ENCODE peak calls at places on chromosomes 1 and 21, in nine cellular contexts. Q, O, Y, B, I, M, C, S and E are unnamed samples.

GRCh38 chr1:150968491-150968890 is 6.1 kb downstream of the CERS2 start:
- DNase-seq in Q (no peak), O (no peak), Y (no peak), B (no peak), I (no peak), M (no peak), C (no peak), S (no peak), E (no peak)

GRCh38 chr21:25638634-25639166 is 358 bp upstream of the JAM2 start:
- DNase-seq in Q (no peak), O (no peak), Y (no peak), B (peak), I (no peak), M (no peak), C (no peak), S (no peak), E (no peak)

GRCh38 chr21:44752701-44753235 is 41.4 kb upstream of the TSPEAR start:
- DNase-seq in Q (peak), O (no peak), Y (no peak), B (no peak), I (no peak), M (no peak), C (no peak), S (peak), E (no peak)

GRCh38 chr1:179761296-179761695 is 18.2 kb downstream of the FAM163A start:
- DNase-seq in Q (no peak), O (no peak), Y (no peak), B (no peak), I (no peak), M (no peak), C (no peak), S (no peak), E (no peak)

GRCh38 chr21:42118901-42119300 is 47.8 kb downstream of the UMODL1 start:
- DNase-seq in Q (no peak), O (no peak), Y (peak), B (no peak), I (no peak), M (no peak), C (no peak), S (no peak), E (no peak)

GRCh38 chr1:181743878-181744312 is 260.6 kb downstream of the CACNA1E start:
- DNase-seq in Q (no peak), O (no peak), Y (no peak), B (no peak), I (peak), M (no peak), C (no peak), S (no peak), E (no peak)

GRCh38 chr1:215489771-215490566 is 77.1 kb upstream of the KCTD3 start:
- DNase-seq in Q (no peak), O (no peak), Y (no peak), B (no peak), I (no peak), M (no peak), C (no peak), S (no peak), E (no peak)

GRCh38 chr1:228176024-228176395 is 10.4 kb downstream of the IBA57 start:
- DNase-seq in Q (no peak), O (no peak), Y (peak), B (no peak), I (no peak), M (no peak), C (no peak), S (peak), E (no peak)

GRCh38 chr1:177413982-177414654 is 243.4 kb downstream of the BRINP2 start:
- DNase-seq in Q (no peak), O (no peak), Y (no peak), B (no peak), I (no peak), M (no peak), C (no peak), S (no peak), E (no peak)

GRCh38 chr1:115135681-115136080 is 46.4 kb upstream of the TSPAN2 start:
- DNase-seq in Q (no peak), O (no peak), Y (no peak), B (no peak), I (no peak), M (no peak), C (no peak), S (no peak), E (no peak)

GRCh38 chr21:26852422-26852821 is 7.2 kb upstream of the ADAMTS1 start:
- DNase-seq in Q (no peak), O (no peak), Y (no peak), B (no peak), I (no peak), M (no peak), C (no peak), S (no peak), E (no peak)
- TF ChIP-seq POLR2A in Q (no peak), O (no peak), Y (no peak), B (no peak), I (no peak), M (no peak), C (no peak), S (no peak), E (no peak)

GRCh38 chr1:42845193-42845592 is 1.2 kb upstream of the ZNF691 start:
- DNase-seq in Q (no peak), O (no peak), Y (no peak), B (no peak), I (no peak), M (no peak), C (no peak), S (no peak), E (no peak)

GRCh38 chr1:42847721-42848470 is 1.5 kb downstream of the ZNF691 start:
- DNase-seq in Q (no peak), O (no peak), Y (no peak), B (no peak), I (no peak), M (no peak), C (no peak), S (no peak), E (no peak)

GRCh38 chr1:42847111-42847580 is 733 bp downstream of the ZNF691 start:
- DNase-seq in Q (no peak), O (no peak), Y (no peak), B (no peak), I (no peak), M (no peak), C (no peak), S (no peak), E (no peak)

GRCh38 chr1:42845866-42846256 is 552 bp upstream of the ZNF691 start:
- DNase-seq in Q (no peak), O (no peak), Y (no peak), B (no peak), I (no peak), M (no peak), C (no peak), S (no peak), E (no peak)

DNA sequence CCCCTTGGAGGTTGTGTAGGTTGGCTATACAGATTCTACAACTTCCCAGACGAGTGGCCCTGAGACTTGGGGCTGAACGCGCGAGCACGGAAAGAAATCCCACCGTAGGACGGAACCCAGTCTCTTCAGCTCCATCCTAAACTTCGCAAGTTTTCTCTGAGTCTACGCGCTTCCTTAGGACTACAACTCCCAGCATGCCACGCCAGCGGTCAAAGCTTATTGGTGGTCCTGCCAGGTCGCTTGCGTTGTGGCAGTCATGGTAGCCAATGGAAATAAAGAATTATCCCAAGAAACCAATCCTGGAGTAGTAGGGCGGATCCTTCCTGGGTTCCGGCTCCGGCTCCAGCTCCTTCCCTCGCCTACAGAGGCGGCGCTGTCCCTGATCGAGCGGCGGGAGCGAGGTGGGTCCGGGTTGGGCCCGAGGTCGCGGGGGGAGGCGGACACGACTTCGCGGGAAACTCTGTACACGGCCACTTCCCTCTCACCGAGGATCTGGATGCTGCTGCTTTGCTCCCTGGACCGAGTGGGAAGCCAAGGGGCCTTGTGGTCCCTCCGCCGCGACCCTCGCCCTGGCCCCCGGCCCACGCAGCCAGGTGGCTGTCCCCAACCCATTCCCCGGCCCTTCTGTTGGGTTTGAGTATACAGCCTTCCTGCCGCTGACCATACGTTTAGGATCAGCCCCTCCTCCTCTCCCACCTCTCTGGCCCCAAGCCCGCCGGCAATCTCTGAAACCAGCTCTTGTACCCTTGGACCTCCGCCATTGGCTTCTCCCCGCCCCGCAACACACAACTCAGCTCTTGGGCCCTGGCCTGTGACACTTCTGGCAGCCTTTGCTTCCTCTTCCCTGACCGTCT is at the start of gene ZNF691:
- DNase-seq in Q (peak), O (peak), Y (peak), B (peak), I (peak), M (peak), C (peak), S (peak), E (peak)
- TF ChIP-seq POLR2A in Q (peak), O (peak), Y (no peak), B (peak), I (peak), M (peak), C (peak), S (peak), E (peak)

DNA sequence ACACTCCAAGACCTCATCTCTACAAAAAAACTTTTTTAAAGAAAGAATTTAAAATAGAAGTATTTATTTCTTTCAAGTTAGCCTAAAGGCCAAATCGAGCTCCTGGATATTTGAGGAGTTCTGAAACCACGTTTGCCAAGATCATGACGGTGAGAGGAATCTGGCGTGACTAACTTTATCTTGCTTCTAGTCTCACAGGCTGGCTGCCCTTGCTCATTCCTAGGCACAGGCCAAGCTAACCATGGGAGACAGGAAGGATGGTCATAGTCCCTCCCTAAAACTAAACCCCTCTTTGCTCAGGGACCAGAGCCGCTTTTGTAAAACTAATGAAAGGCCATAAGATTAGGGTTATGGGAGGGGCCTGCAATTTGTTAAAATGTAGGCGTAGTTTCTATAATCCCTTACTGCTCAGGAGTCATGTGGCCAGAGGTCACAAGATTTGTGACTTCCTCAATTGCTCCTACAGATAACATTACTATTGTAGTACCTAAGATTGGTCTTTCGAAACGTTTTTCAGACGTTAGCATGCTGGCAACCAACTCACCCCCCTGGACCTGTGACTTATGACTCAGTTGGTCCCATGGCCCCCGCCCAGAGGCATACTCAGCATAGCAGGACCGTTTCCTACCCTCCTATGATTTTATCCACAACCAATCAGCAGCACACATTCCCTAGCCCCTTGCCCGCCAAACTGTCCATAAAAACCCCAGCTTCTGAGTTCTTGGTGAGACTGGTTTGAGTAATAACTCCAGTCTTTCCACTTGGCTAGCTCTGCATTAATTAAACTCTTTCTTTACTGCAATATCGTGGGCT is 425.0 kb downstream of the SMYD3 start:
- DNase-seq in Q (no peak), O (no peak), Y (no peak), B (no peak), I (no peak), M (no peak), C (no peak), S (no peak), E (no peak)
- TF ChIP-seq POLR2A in Q (no peak), O (no peak), Y (no peak), B (no peak), I (no peak), M (no peak), C (no peak), S (no peak), E (no peak)

DNA sequence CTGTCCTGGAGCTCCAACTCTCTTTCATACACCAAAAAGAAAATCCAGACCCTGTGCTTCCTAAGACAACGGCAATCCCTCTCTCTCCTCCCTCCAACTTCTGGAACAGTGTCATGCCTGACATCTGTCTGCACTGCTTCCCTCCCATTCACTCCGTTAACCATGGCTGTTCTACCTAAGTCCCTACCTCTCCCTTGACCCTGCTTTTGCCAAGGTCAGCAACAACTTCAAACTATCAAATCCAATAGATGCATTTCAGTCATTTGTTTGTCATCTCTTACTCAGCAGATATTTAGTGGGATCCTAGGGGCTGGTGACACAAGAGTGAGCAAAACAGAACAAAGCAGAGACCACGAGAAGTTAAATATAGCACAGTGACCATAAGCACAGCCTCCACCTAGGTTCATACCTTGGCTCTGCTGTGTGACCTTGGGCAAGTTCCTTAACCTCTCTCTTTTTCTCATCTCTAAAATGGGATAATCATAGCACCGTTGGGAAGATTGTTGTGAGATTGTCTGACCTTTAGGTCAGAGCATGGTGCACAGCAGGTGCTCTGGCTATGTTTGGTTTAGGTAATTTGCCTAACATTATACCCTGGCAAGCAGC is 88.9 kb downstream of the TMEM53 start:
- DNase-seq in Q (no peak), O (no peak), Y (no peak), B (no peak), I (no peak), M (no peak), C (no peak), S (no peak), E (no peak)
- TF ChIP-seq POLR2A in Q (no peak), O (no peak), Y (no peak), B (no peak), I (no peak), M (no peak), C (no peak), S (no peak), E (no peak)

GRCh38 chr1:167935252-167936067 is 1.0 kb upstream of the DCAF6 start:
- DNase-seq in Q (no peak), O (peak), Y (no peak), B (no peak), I (peak), M (no peak), C (peak), S (peak), E (peak)
- TF ChIP-seq POLR2A in Q (peak), O (peak), Y (no peak), B (peak), I (peak), M (no peak), C (peak), S (peak), E (peak)

GRCh38 chr21:32869459-32869858 is 97.9 kb upstream of the PAXBP1 start:
- DNase-seq in Q (no peak), O (no peak), Y (no peak), B (no peak), I (no peak), M (no peak), C (no peak), S (no peak), E (no peak)
- TF ChIP-seq POLR2A in Q (no peak), O (no peak), Y (no peak), B (no peak), I (no peak), M (no peak), C (no peak), S (no peak), E (no peak)

DNA sequence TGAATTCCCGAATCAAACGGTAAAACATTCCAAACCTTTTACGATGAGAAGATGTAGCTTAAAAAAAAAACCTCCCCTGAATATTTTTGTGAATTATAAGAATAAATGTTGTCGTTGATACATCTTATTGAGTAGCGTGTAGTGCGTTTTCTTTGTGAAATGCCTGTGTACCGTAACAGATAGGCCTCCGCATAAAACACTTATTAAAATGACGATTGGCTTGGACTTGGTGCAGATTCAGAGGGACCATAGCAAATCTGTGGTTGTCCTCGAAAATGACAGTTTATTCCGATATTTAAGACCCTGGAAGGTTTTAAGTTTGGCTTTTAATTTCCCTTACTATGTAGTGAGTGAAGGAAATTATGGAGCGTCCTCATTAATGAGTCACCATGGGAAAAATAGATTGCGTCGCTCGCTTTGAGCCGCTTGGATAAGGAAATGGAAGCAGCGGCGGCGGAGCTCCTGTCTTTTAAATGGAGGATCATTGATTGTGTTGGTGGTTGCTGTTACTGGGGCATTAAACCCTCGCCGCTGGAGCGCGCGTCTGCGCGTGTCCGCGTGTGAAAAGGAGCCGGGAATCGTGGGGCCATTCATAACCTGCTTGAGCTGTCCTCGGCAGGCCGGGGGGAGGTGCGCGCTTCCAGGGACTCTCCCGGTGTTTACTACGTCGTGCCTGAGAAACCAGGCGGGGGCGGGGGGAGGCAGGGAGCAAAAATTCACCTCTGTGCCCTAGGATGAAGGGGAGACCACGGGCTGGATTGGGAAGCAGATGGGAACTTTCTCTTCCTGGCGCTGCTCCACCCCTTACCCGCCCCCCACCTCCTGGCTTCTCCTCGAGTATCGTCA is 1.6 kb downstream of the SPEN start:
- DNase-seq in Q (peak), O (peak), Y (peak), B (no peak), I (peak), M (peak), C (peak), S (peak), E (no peak)
- TF ChIP-seq POLR2A in Q (peak), O (peak), Y (no peak), B (peak), I (peak), M (peak), C (peak), S (peak), E (no peak)